ENCODE peak calls at places on chromosome 21, in seven cellular contexts. X, N, H, K, A, J and C are unnamed samples.
A peak's percentile ranks its signal among the peaks of the same experiment; 100 is the strongest.

GRCh38 chr21:36423772-36424433 is 38.7 kb downstream of the CHAF1B start:
- DNase-seq in K (no peak), J (no peak), A (no peak), H (no peak), X (no peak), N (no peak), C (no peak)

GRCh38 chr21:43884012-43884860 is 19.2 kb downstream of the AGPAT3 start:
- DNase-seq in K (no peak), X (peak; percentile 51), J (peak; percentile 73), H (no peak), N (no peak), A (peak; percentile 78), C (no peak)

GRCh38 chr21:41387042-41387819 is 25.4 kb downstream of the MX2 start:
- DNase-seq in X (no peak), J (no peak), K (no peak), H (no peak), N (no peak), A (no peak), C (no peak)

GRCh38 chr21:45330075-45330781 is 42.5 kb upstream of the POFUT2 start:
- DNase-seq in X (peak; percentile 61), K (no peak), A (peak; percentile 87), N (no peak), J (peak; percentile 47), H (peak; percentile 81), C (no peak)

GRCh38 chr21:44998086-44998620 is 58.3 kb downstream of the SLX9 start:
- DNase-seq in K (no peak), X (peak; percentile 47), A (no peak), H (no peak), J (no peak), N (no peak), C (no peak)

GRCh38 chr21:37561941-37562919 is 195.7 kb downstream of the DYRK1A start:
- DNase-seq in X (no peak), A (peak; percentile 6), J (no peak), K (no peak), H (no peak), N (no peak), C (no peak)

GRCh38 chr21:44911384-44912157 is 9.1 kb downstream of the ITGB2 start:
- DNase-seq in X (peak; percentile 79), A (peak; percentile 92), K (no peak), H (no peak), N (no peak), J (no peak), C (peak; percentile 38)

GRCh38 chr21:46060596-46061061 is 37.3 kb upstream of the COL6A2 start:
- DNase-seq in X (peak; percentile 88), J (no peak), K (peak; percentile 92), N (no peak), H (peak; percentile 93), A (peak; percentile 47), C (no peak)

GRCh38 chr21:16568661-16569060 is 838.9 kb downstream of the USP25 start:
- DNase-seq in J (no peak), N (no peak), H (no peak), A (no peak), X (no peak), K (no peak), C (no peak)

GRCh38 chr21:44865561-44866280 is 7.8 kb downstream of the PTTG1IP start:
- DNase-seq in J (no peak), A (peak; percentile 75), X (no peak), H (no peak), K (no peak), N (no peak), C (no peak)

GRCh38 chr21:26843912-26844257 is 1.3 kb downstream of the ADAMTS1 start:
- DNase-seq in N (no peak), A (no peak), X (no peak), K (no peak), H (peak; percentile 20), J (no peak), C (no peak)

GRCh38 chr21:36337099-36337509 is 17.1 kb downstream of the MORC3 start:
- DNase-seq in H (peak; percentile 74), K (no peak), A (no peak), X (no peak), J (no peak), N (no peak), C (no peak)

GRCh38 chr21:26405735-26406361 is 167.2 kb downstream of the CYYR1 start:
- DNase-seq in N (no peak), X (no peak), K (peak; percentile 62), H (peak; percentile 83), J (peak; percentile 36), A (no peak), C (no peak)

GRCh38 chr21:42514883-42515228 is 1.2 kb downstream of the SLC37A1 start:
- DNase-seq in K (no peak), X (no peak), J (no peak), A (no peak), N (no peak), H (no peak), C (no peak)

GRCh38 chr21:42724226-42724920 is 71.0 kb downstream of the PDE9A start:
- DNase-seq in N (no peak), H (peak; percentile 90), X (no peak), A (peak; percentile 44), K (peak; percentile 69), J (no peak), C (no peak)

GRCh38 chr21:34994646-34995631 is 54.2 kb downstream of the RUNX1 start:
- DNase-seq in A (no peak), H (no peak), K (no peak), X (no peak), J (no peak), N (no peak), C (no peak)

GRCh38 chr21:27258222-27258621 is 291.3 kb upstream of the ADAMTS5 start:
- DNase-seq in A (no peak), H (no peak), N (no peak), X (no peak), J (no peak), K (no peak), C (no peak)

GRCh38 chr21:8991088-8991907 is 1530.1 kb upstream of the TPTE start:
- DNase-seq in K (no peak), J (peak; percentile 38), A (no peak), X (no peak), H (no peak), N (no peak), C (no peak)

GRCh38 chr21:33543505-33544129 is 779 bp downstream of the SON start:
- DNase-seq in N (no peak), H (peak; percentile 40), X (peak; percentile 87), K (no peak), A (peak; percentile 47), J (peak; percentile 66), C (no peak)

GRCh38 chr21:36513430-36513829 is 33.5 kb upstream of the CLDN14 start:
- DNase-seq in H (no peak), A (no peak), J (no peak), K (no peak), N (no peak), X (no peak), C (no peak)

GRCh38 chr21:42389449-42389835 is 6.4 kb downstream of the TMPRSS3 start:
- DNase-seq in N (no peak), A (peak; percentile 46), X (peak; percentile 11), K (no peak), J (peak; percentile 46), H (no peak), C (no peak)

GRCh38 chr21:36150192-36150711 is 6.4 kb upstream of the DOP1B start:
- DNase-seq in K (no peak), X (no peak), N (no peak), J (no peak), H (peak; percentile 63), A (no peak), C (no peak)

GRCh38 chr21:22342855-22343254 is 1344.6 kb downstream of the NCAM2 start:
- DNase-seq in H (no peak), K (no peak), N (no peak), A (no peak), J (no peak), X (no peak), C (no peak)

GRCh38 chr21:31780944-31781343 is 49.0 kb upstream of the SCAF4 start:
- DNase-seq in K (no peak), X (no peak), H (no peak), N (no peak), J (no peak), A (no peak), C (no peak)

GRCh38 chr21:39938086-39938611 is 70.9 kb downstream of the PCP4 start:
- DNase-seq in K (no peak), A (no peak), J (no peak), N (no peak), X (no peak), H (no peak), C (no peak)

GRCh38 chr21:33080776-33081175 is 10.8 kb downstream of the OLIG1 start:
- DNase-seq in J (no peak), X (no peak), A (no peak), N (no peak), H (no peak), K (no peak), C (no peak)